ENCODE peak calls at places on chromosome 20, in six cellular contexts. O is brain microvascular endothelial cell, F is fibroblast of the aortic adventitia, R is kidney epithelial cell, N is heart left ventricle, X is tibial artery. L is an unnamed sample.

GRCh38 chr20:20299904-20300303 is 68.0 kb upstream of the INSM1 start:
- DNase-seq in X (no peak), O (no peak), F (no peak), R (no peak), N (no peak), L (no peak)

GRCh38 chr20:25470045-25470444 is 62.6 kb downstream of the GINS1 start:
- DNase-seq in X (no peak), O (peak), R (no peak), F (peak), N (peak), L (peak)

GRCh38 chr20:56762829-56763228 is 133.7 kb downstream of the TFAP2C start:
- DNase-seq in R (no peak), O (no peak), N (no peak), F (no peak), X (no peak), L (no peak)

GRCh38 chr20:40768105-40768504 is 79.1 kb upstream of the MAFB start:
- DNase-seq in F (no peak), O (no peak), X (no peak), R (no peak), N (no peak), L (no peak)

GRCh38 chr20:14446446-14446845 is 109.0 kb upstream of the FLRT3 start:
- DNase-seq in R (no peak), X (no peak), O (no peak), N (no peak), F (no peak), L (no peak)

GRCh38 chr20:25989196-25989595 is 292.5 kb upstream of the ZNF337 start:
- DNase-seq in X (no peak), R (no peak), O (no peak), N (no peak), F (no peak), L (no peak)

GRCh38 chr20:10924628-10925266 is 250.9 kb upstream of the JAG1 start:
- DNase-seq in F (peak), R (peak), N (no peak), X (no peak), O (peak), L (peak)

GRCh38 chr20:46485431-46485830 is 27.9 kb downstream of the ZNF334 start:
- DNase-seq in R (no peak), N (no peak), F (no peak), X (no peak), O (no peak), L (no peak)

GRCh38 chr20:34543457-34544056 is 15.0 kb upstream of the MAP1LC3A start:
- DNase-seq in O (no peak), F (no peak), N (no peak), X (no peak), R (no peak), L (no peak)

GRCh38 chr20:49230575-49231211 is 11.5 kb downstream of the DDX27 start:
- DNase-seq in O (no peak), X (peak), R (no peak), F (no peak), N (no peak), L (no peak)

GRCh38 chr20:56995635-56996075 is 270.8 kb downstream of the BMP7 start:
- DNase-seq in R (no peak), F (no peak), X (no peak), N (no peak), O (no peak), L (no peak)

GRCh38 chr20:9550283-9550682 is 35.9 kb downstream of the LAMP5 start:
- DNase-seq in X (no peak), F (no peak), N (no peak), R (no peak), O (no peak), L (no peak)

GRCh38 chr20:59010995-59011873 is 4.2 kb upstream of the CTSZ start:
- DNase-seq in R (peak), N (no peak), X (peak), F (peak), O (peak), L (peak)

GRCh38 chr20:47720636-47721427 is 64.4 kb downstream of the SULF2 start:
- DNase-seq in X (no peak), N (no peak), R (no peak), O (no peak), F (peak), L (peak)

GRCh38 chr20:33387177-33387576 is 14.1 kb downstream of the CDK5RAP1 start:
- DNase-seq in N (peak), R (no peak), X (no peak), O (peak), F (peak), L (no peak)

GRCh38 chr20:23305098-23305497 is 45.5 kb upstream of the NXT1 start:
- DNase-seq in X (no peak), N (no peak), R (no peak), F (peak), O (peak), L (peak)

GRCh38 chr20:53914861-53915458 is 155.4 kb downstream of the BCAS1 start:
- DNase-seq in R (no peak), O (no peak), X (no peak), F (no peak), N (no peak), L (peak)

GRCh38 chr20:40861427-40862008 is 167.1 kb upstream of the TOP1 start:
- DNase-seq in R (no peak), N (no peak), F (no peak), X (no peak), O (no peak), L (no peak)

GRCh38 chr20:19073584-19074198 is 138.8 kb upstream of the SLC24A3 start:
- DNase-seq in R (no peak), N (no peak), O (no peak), X (no peak), F (no peak), L (no peak)

GRCh38 chr20:59571151-59571550 is 33.2 kb upstream of the PHACTR3 start:
- DNase-seq in X (no peak), N (no peak), O (no peak), R (no peak), F (no peak), L (no peak)

GRCh38 chr20:59792300-59792699 is 141.1 kb downstream of the SYCP2 start:
- DNase-seq in R (no peak), X (no peak), F (no peak), N (no peak), O (no peak), L (no peak)

GRCh38 chr20:20037960-20038359 is 14.3 kb downstream of the CRNKL1 start:
- DNase-seq in X (no peak), O (no peak), R (peak), F (peak), N (no peak), L (peak)

GRCh38 chr20:31913431-31914157 is 38.3 kb downstream of the PDRG1 start:
- DNase-seq in X (no peak), N (no peak), F (no peak), R (no peak), O (no peak), L (no peak)

GRCh38 chr20:16709017-16709416 is 20.8 kb upstream of the SNRPB2 start:
- DNase-seq in O (no peak), R (no peak), F (no peak), X (no peak), N (no peak), L (no peak)

GRCh38 chr20:42494290-42494689 is 695.4 kb downstream of the PTPRT start:
- DNase-seq in O (no peak), X (no peak), R (peak), N (no peak), F (no peak), L (no peak)

GRCh38 chr20:37519508-37520416 is 1.3 kb upstream of the NNAT start:
- DNase-seq in N (no peak), X (no peak), O (peak), F (no peak), R (no peak), L (peak)

GRCh38 chr20:25066386-25066785 is 8.4 kb upstream of the ACSS1 start:
- DNase-seq in X (peak), F (no peak), R (no peak), O (no peak), N (no peak), L (no peak)

GRCh38 chr20:58374906-58375760 is 13.9 kb upstream of the VAPB start:
- DNase-seq in F (peak), X (no peak), O (peak), N (no peak), R (no peak), L (peak)

GRCh38 chr20:38601216-38602184 is at the start of gene ARHGAP40:
- DNase-seq in O (no peak), R (no peak), X (no peak), N (no peak), F (no peak), L (no peak)

GRCh38 chr20:37356387-37356786 is 10.4 kb downstream of the SRC start:
- DNase-seq in X (peak), F (no peak), R (no peak), O (no peak), N (peak), L (no peak)

GRCh38 chr20:47419953-47420352 is 63.5 kb upstream of the ZMYND8 start:
- DNase-seq in X (no peak), O (no peak), R (no peak), N (no peak), F (no peak), L (no peak)

GRCh38 chr20:53578492-53579222 is 15.0 kb downstream of the ZNF217 start:
- DNase-seq in X (no peak), R (no peak), O (peak), N (no peak), F (peak), L (peak)

GRCh38 chr20:47055699-47056369 is 161.2 kb downstream of the EYA2 start:
- DNase-seq in N (no peak), F (peak), R (no peak), O (no peak), X (no peak), L (no peak)

GRCh38 chr20:5596401-5597193 is 153.6 kb upstream of the SHLD1 start:
- DNase-seq in R (no peak), N (no peak), X (no peak), O (no peak), F (no peak), L (no peak)
- H3K4me3 ChIP-seq in R (no peak), N (no peak), X (no peak), O (no peak), F (no peak), L (no peak)

GRCh38 chr20:50450961-50451752 is 59.0 kb upstream of the PTPN1 start:
- DNase-seq in N (no peak), X (no peak), O (peak), F (peak), R (no peak), L (peak)

GRCh38 chr20:50456452-50457324 is 53.5 kb upstream of the PTPN1 start:
- DNase-seq in O (no peak), X (no peak), R (no peak), F (no peak), N (no peak), L (no peak)

GRCh38 chr20:50450493-50450826 is 59.7 kb upstream of the PTPN1 start:
- DNase-seq in R (no peak), N (no peak), X (no peak), F (no peak), O (no peak), L (no peak)

GRCh38 chr20:50455656-50456451 is 54.3 kb upstream of the PTPN1 start:
- DNase-seq in R (no peak), X (no peak), F (no peak), O (no peak), N (peak), L (no peak)

GRCh38 chr20:50453533-50453932 is 56.6 kb upstream of the PTPN1 start:
- DNase-seq in F (no peak), X (no peak), O (no peak), R (no peak), N (no peak), L (no peak)
- TF ChIP-seq CTCF in F (no peak), X (no peak), O (no peak), R (no peak), N (no peak), L (no peak)

DNA sequence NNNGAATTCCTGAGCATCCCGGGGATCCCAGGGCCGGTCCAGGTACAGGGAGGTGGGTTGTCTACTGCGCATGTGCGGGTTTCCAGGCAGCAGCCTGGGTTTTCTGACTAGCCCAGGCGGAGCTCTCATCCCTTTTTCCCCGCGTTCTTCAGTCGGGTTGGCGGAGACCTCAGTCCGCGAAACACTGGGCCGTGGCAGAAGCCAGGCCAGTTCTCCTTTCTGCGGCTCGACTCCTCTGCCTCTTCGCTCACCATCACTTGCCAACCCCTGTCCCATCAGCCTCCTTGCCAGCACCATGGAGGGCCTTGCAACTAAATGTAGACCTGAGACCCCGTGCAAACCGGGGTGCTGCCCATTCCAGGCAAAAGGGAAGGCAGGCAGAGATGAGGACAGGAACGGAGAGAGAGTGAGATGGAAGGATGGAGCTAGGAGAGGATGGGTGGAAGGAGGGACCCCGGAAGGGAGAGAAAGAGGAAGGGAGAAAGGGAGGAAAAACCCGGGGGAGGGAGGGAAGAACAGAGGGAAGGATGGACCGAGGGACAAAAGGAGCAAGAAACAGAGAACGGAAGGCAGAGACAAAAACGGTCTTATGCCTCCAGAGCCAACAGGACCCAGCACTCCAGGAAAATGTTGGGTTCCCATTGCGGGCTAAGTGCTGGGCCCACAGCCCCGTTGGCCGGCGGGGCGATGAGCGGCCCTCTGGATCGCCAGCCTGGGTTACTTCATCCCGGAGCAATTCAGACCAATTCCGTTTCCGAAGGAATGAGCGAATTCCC is 445.4 kb upstream of the DEFB115 start:
- DNase-seq in R (no peak), F (peak), N (no peak), O (no peak), X (no peak), L (peak)
- H3K4me3 ChIP-seq in R (no peak), F (peak), N (no peak), O (peak), X (no peak), L (peak)

DNA sequence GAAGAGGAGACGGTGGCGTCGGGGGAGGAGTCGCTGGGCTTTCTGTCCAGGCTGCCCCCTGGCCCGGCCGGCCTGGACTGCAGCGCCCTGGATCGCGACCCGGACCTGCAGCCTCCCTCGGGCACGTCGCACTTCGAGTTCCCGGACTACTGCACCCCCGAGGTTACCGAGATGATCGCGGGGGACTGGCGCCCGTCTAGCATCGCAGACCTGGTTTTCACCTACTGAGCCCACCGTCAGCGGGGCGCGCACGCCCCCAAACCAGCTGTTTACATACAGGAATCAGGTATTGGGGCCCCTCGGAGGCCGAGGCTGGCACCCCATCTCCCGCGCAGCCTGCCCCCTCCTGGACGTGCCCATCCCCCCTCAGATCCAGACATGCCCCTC is 1.3 kb downstream of the SOX12 start:
- DNase-seq in X (no peak), F (no peak), N (peak), R (no peak), O (no peak), L (no peak)
- TF ChIP-seq CTCF in X (no peak), F (no peak), N (no peak), R (no peak), O (no peak), L (no peak)

DNA sequence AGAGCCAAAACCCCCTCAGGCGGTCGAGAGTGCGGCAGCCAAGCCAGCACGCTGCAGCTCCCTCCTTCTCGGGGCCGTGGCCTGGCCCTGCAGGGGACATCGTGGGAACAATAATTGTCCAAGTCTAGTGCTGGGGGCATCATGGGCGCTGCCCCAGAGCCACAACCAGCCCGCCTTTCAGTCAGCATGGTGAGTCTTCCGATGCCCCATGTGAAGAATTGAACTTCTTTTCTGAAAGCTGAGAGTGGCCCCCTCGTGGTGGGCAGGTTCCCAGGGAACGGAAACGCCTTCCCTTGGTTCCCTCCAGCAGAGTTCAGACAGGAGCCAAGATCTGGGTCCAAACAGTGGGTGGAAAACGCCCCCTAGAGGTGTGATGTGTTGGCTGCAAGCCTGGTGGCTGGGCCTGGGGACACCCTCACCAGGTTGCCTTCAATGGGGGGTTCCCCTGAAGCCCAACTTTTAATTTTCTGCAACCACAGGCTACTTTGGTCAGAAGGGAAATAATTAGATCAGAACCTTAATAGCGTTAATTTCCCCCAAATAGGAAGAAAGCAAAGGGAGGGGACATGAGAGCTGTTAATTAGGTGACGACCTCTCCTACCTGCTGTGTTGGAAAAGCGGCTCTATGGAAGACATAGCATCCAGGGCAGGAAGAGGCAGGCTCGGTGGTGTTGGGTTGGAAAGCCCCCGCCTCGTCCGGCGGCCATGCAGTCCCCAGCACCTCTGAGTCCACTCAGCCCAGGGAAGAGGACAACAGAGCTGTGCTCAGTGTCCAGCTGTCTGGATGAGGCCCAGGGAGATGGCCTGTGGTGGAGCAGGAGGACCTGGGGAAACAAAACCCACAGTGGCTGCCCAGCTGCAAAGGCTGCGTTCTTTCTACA is 4.7 kb upstream of the MRGBP start:
- DNase-seq in N (peak), X (peak), R (no peak), F (peak), O (peak), L (peak)
- H3K4me3 ChIP-seq in N (no peak), X (no peak), R (no peak), F (no peak), O (no peak), L (no peak)

DNA sequence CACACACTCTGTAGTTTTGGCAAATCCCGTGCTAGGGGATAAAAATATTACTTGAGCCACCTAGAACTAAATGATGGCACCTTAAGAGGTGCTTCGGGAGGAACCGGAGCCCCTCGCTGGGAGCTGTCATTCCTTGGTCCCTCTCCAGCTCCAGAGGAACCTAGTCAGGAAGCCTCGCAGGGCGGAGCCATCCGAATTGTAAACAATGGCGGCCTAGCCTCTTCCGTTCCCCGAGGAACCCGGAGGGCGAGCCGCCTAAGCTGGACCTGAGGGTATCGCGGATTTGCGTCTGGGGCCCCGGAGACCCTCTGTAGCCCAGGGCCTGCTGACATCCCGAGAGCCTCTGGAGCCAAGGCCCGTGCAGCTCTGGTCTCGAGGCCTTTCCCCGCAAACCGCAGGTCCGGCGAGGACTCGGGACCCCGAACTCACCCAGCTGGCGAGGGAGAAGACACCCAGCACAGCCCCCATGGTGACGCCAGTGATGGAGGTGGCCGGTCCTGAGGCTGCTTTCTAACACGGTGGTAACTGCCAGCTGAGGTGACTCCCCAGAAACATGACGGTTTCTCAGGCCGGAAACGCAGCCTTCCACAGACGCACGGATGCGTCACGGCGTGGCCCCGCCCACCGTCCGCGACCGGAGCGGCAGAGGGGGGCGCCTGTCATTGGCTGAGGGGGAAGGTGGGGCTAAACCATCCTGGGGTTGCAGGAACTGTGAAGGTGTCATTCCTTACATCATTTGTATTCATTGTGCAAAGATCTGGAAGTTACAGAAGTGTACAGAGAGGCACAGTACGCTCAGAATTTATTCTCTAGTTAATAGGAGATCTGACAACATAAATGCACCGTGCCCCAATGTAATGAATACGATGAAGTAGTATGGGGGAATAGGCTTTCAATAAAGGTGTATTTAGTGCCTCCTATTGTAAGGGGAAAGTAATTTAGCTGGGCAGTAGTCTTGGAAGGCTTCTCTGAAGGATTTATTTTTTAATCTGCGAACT is at the start of gene SERINC3:
- DNase-seq in R (peak), O (peak), X (peak), F (peak), N (peak), L (peak)
- TF ChIP-seq CTCF in R (peak), O (no peak), X (no peak), F (peak), N (no peak), L (peak)

GRCh38 chr20:62043131-62043914 is 22.4 kb downstream of the TAF4 start:
- DNase-seq in X (no peak), O (no peak), F (no peak), R (no peak), N (peak), L (no peak)

GRCh38 chr20:62040381-62040922 is 25.2 kb downstream of the TAF4 start:
- DNase-seq in X (no peak), F (no peak), N (no peak), R (no peak), O (no peak), L (no peak)

GRCh38 chr20:62042025-62042820 is 23.5 kb downstream of the TAF4 start:
- DNase-seq in N (peak), R (no peak), X (no peak), O (no peak), F (no peak), L (no peak)

GRCh38 chr20:62039738-62040137 is 25.9 kb downstream of the TAF4 start:
- DNase-seq in F (no peak), O (no peak), X (no peak), R (no peak), N (no peak), L (no peak)

GRCh38 chr20:62040933-62041332 is 24.7 kb downstream of the TAF4 start:
- DNase-seq in R (no peak), X (no peak), O (no peak), F (no peak), N (peak), L (no peak)
- H3K4me3 ChIP-seq in R (no peak), X (no peak), O (no peak), F (no peak), N (no peak), L (no peak)